ENCODE peak calls at places on chromosomes 13 and 19, in six cellular contexts. One of them, this sample, is unnamed. For H3K4me1 and H3K9me3, the result is how much of the 10 kb centered on the place peaks cover.

GRCh38 chr13:52419080-52419479 is 13.1 kb upstream of the THSD1 start:
- DNase-seq in Peyer's patch: no peak
- DNase-seq in upper lobe of right lung: no peak
- DNase-seq in CD8-positive, alpha-beta memory T cell: no peak
- DNase-seq in tibial nerve: no peak
- DNase-seq in mesenchymal stem cell: no peak
- DNase-seq in this sample: no peak

GRCh38 chr19:32570081-32570785 is 10.8 kb upstream of the PDCD5 start:
- DNase-seq in CD8-positive, alpha-beta memory T cell: peak
- DNase-seq in tibial nerve: no peak
- DNase-seq in Peyer's patch: peak
- DNase-seq in mesenchymal stem cell: peak
- DNase-seq in upper lobe of right lung: no peak
- DNase-seq in this sample: no peak

GRCh38 chr19:50465986-50466771 is 10.1 kb upstream of the EMC10 start:
- DNase-seq in tibial nerve: no peak
- DNase-seq in mesenchymal stem cell: peak
- DNase-seq in upper lobe of right lung: peak
- DNase-seq in CD8-positive, alpha-beta memory T cell: no peak
- DNase-seq in Peyer's patch: peak
- DNase-seq in this sample: no peak

GRCh38 chr13:46751811-46752635 is 44.9 kb downstream of the ESD start:
- DNase-seq in CD8-positive, alpha-beta memory T cell: peak
- DNase-seq in tibial nerve: no peak
- DNase-seq in Peyer's patch: peak
- DNase-seq in mesenchymal stem cell: no peak
- DNase-seq in upper lobe of right lung: no peak
- DNase-seq in this sample: no peak

GRCh38 chr19:22502766-22503165 is 80.6 kb upstream of the ZNF98 start:
- DNase-seq in tibial nerve: no peak
- DNase-seq in CD8-positive, alpha-beta memory T cell: no peak
- DNase-seq in upper lobe of right lung: peak
- DNase-seq in Peyer's patch: no peak
- DNase-seq in mesenchymal stem cell: no peak
- DNase-seq in this sample: no peak

GRCh38 chr13:93875527-93875926 is 604.0 kb downstream of the DCT start:
- DNase-seq in Peyer's patch: no peak
- DNase-seq in tibial nerve: no peak
- DNase-seq in CD8-positive, alpha-beta memory T cell: no peak
- DNase-seq in mesenchymal stem cell: no peak
- DNase-seq in upper lobe of right lung: no peak
- DNase-seq in this sample: no peak

GRCh38 chr19:18932216-18932841 is 8.7 kb downstream of the HOMER3 start:
- DNase-seq in tibial nerve: peak
- DNase-seq in upper lobe of right lung: peak
- DNase-seq in Peyer's patch: peak
- DNase-seq in CD8-positive, alpha-beta memory T cell: peak
- DNase-seq in mesenchymal stem cell: peak
- DNase-seq in this sample: peak

GRCh38 chr19:1554968-1555801 is 12.9 kb downstream of the MEX3D start:
- DNase-seq in tibial nerve: no peak
- DNase-seq in upper lobe of right lung: no peak
- DNase-seq in Peyer's patch: no peak
- DNase-seq in CD8-positive, alpha-beta memory T cell: no peak
- DNase-seq in mesenchymal stem cell: no peak
- DNase-seq in this sample: no peak

GRCh38 chr19:15423130-15423529 is 4.3 kb upstream of the AKAP8L start:
- DNase-seq in mesenchymal stem cell: no peak
- DNase-seq in Peyer's patch: no peak
- DNase-seq in upper lobe of right lung: no peak
- DNase-seq in CD8-positive, alpha-beta memory T cell: no peak
- DNase-seq in tibial nerve: no peak
- DNase-seq in this sample: no peak

GRCh38 chr19:36771275-36772231 is 1.1 kb downstream of the ZNF850 start:
- DNase-seq in CD8-positive, alpha-beta memory T cell: no peak
- DNase-seq in upper lobe of right lung: no peak
- DNase-seq in tibial nerve: no peak
- DNase-seq in Peyer's patch: peak
- DNase-seq in mesenchymal stem cell: peak
- DNase-seq in this sample: no peak

GRCh38 chr13:91668844-91669495 is 270.5 kb downstream of the GPC5 start:
- DNase-seq in mesenchymal stem cell: no peak
- DNase-seq in tibial nerve: no peak
- DNase-seq in upper lobe of right lung: no peak
- DNase-seq in CD8-positive, alpha-beta memory T cell: no peak
- DNase-seq in Peyer's patch: no peak
- DNase-seq in this sample: no peak

GRCh38 chr13:43401364-43401763 is 378.0 kb downstream of the DNAJC15 start:
- DNase-seq in CD8-positive, alpha-beta memory T cell: no peak
- DNase-seq in upper lobe of right lung: no peak
- DNase-seq in mesenchymal stem cell: no peak
- DNase-seq in Peyer's patch: no peak
- DNase-seq in tibial nerve: no peak
- DNase-seq in this sample: no peak

GRCh38 chr13:113769881-113770280 is 10.9 kb downstream of the TMEM255B start:
- DNase-seq in tibial nerve: no peak
- DNase-seq in Peyer's patch: peak
- DNase-seq in CD8-positive, alpha-beta memory T cell: no peak
- DNase-seq in upper lobe of right lung: peak
- DNase-seq in mesenchymal stem cell: no peak
- DNase-seq in this sample: no peak

GRCh38 chr19:14497347-14497921 is 1.5 kb upstream of the GIPC1 start:
- DNase-seq in tibial nerve: no peak
- DNase-seq in CD8-positive, alpha-beta memory T cell: no peak
- DNase-seq in Peyer's patch: no peak
- DNase-seq in mesenchymal stem cell: no peak
- DNase-seq in upper lobe of right lung: peak
- DNase-seq in this sample: no peak

GRCh38 chr13:111852701-111853100 is 214.2 kb upstream of the SOX1 start:
- DNase-seq in tibial nerve: no peak
- DNase-seq in CD8-positive, alpha-beta memory T cell: no peak
- DNase-seq in Peyer's patch: no peak
- DNase-seq in upper lobe of right lung: no peak
- DNase-seq in mesenchymal stem cell: no peak
- DNase-seq in this sample: no peak

GRCh38 chr13:64723735-64724134 is 2506.4 kb downstream of the PCDH9 start:
- DNase-seq in upper lobe of right lung: no peak
- DNase-seq in CD8-positive, alpha-beta memory T cell: no peak
- DNase-seq in mesenchymal stem cell: peak
- DNase-seq in Peyer's patch: no peak
- DNase-seq in tibial nerve: no peak
- DNase-seq in this sample: no peak

GRCh38 chr13:108345016-108345415 is 75.5 kb downstream of the TNFSF13B start:
- DNase-seq in Peyer's patch: no peak
- DNase-seq in CD8-positive, alpha-beta memory T cell: no peak
- DNase-seq in mesenchymal stem cell: no peak
- DNase-seq in tibial nerve: no peak
- DNase-seq in upper lobe of right lung: no peak
- DNase-seq in this sample: no peak

GRCh38 chr13:99174533-99175100 is 26.0 kb upstream of the UBAC2 start:
- DNase-seq in mesenchymal stem cell: no peak
- DNase-seq in upper lobe of right lung: no peak
- DNase-seq in tibial nerve: no peak
- DNase-seq in CD8-positive, alpha-beta memory T cell: no peak
- DNase-seq in Peyer's patch: no peak
- DNase-seq in this sample: no peak

DNA sequence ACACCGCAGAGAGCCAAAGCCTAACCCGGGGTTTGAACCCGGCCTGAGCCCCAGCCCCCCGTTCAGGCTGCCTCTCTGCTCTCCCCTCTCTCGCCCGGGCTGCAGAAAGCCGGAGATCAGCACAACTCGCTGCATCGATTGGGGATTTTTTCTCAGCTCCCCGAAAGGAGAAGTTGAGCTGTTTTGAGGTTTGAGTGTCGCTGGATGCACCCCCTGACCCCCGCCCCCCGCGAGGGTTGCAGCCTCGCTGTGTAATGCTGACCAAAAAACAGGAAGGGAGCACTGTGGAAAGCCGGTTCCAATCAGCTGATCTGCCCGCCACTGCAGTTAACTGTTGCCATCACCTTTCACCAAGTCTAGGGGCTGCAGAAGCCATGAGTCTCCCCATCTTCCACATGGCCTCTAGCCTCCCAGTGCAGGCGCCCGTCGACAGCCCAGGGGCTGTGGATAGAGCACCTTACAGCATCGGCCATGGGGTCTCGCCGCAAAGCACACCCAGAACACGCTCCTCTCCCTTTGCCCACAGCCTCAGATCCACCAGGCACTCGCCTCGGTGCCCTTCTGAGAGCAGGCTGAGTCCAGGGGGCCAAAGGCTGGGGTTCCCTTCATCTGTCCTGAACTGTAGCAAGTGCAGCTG is 34.5 kb downstream of the MYO9B start:
- DNase-seq in mesenchymal stem cell: no peak
- DNase-seq in Peyer's patch: peak
- DNase-seq in upper lobe of right lung: peak
- DNase-seq in CD8-positive, alpha-beta memory T cell: no peak
- DNase-seq in tibial nerve: peak
- DNase-seq in this sample: no peak
- H3K27ac ChIP-seq in mesenchymal stem cell: no peak
- H3K27ac ChIP-seq in Peyer's patch: peak
- H3K27ac ChIP-seq in upper lobe of right lung: peak
- H3K27ac ChIP-seq in CD8-positive, alpha-beta memory T cell: no peak
- H3K27ac ChIP-seq in tibial nerve: peak
- H3K27ac ChIP-seq in this sample: peak

DNA sequence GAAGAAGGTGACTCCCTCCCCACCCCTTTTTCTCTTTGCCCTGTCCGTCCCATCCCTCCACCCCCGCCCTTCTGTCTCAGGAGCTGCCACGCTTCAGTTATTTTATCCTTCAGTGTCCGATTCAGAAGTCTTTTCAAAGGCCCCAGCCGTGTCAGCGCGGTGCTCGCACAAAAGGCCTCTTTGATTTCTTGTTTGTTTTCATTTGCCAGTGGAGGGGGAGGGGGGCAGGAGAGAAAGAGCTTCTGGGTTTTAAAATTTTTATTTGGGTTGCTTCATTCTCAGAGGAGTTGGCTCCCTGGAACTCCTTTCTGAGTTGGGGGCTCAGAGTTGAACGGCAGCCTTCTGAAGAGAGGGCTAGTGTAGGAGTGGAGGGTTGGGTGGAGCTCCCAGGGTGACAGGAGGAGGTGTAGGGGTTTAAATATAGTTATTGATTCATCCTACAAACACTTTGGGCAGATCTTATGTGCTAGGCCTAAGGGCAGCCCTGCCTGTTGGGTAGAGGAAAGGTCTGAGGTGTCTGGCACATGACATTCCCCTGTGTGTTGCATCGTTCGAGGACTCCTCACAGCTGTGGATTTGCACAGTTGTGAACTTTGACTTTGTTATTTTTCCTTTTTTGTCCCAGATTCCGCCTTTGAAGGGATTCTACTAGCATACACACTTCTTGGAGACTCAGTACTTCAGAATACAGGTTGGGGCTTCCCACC is 36.8 kb downstream of the NFIX start:
- DNase-seq in CD8-positive, alpha-beta memory T cell: no peak
- DNase-seq in mesenchymal stem cell: no peak
- DNase-seq in upper lobe of right lung: no peak
- DNase-seq in tibial nerve: no peak
- DNase-seq in Peyer's patch: no peak
- DNase-seq in this sample: no peak
- H3K4me1 ChIP-seq in CD8-positive, alpha-beta memory T cell: under half
- H3K4me1 ChIP-seq in mesenchymal stem cell: under half
- H3K4me1 ChIP-seq in upper lobe of right lung: half or more
- H3K4me1 ChIP-seq in tibial nerve: half or more
- H3K4me1 ChIP-seq in Peyer's patch: under half
- H3K4me1 ChIP-seq in this sample: half or more

DNA sequence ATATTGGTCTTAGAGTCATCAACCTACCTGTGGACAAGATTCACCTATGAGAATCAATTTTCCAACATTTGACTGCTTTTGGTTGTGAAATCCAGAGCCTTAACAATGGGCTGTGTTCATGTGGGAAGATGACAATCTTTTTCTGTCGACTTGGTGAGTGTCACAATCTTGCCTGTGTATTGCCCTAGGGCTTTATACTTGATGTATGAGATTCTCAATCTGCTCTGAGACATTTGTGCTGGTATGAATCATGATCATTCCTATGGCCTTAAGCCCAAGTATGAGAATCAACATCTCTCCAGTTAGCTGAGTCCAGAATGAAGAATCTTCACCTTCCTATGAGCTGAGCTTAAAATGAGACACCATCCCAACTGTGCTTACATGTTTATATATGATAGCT is 68.7 kb downstream of the ZNF726 start:
- DNase-seq in upper lobe of right lung: no peak
- DNase-seq in Peyer's patch: no peak
- DNase-seq in CD8-positive, alpha-beta memory T cell: no peak
- DNase-seq in mesenchymal stem cell: no peak
- DNase-seq in tibial nerve: no peak
- DNase-seq in this sample: no peak
- H3K9me3 ChIP-seq in upper lobe of right lung: under half
- H3K9me3 ChIP-seq in Peyer's patch: under half
- H3K9me3 ChIP-seq in CD8-positive, alpha-beta memory T cell: under half
- H3K9me3 ChIP-seq in mesenchymal stem cell: under half
- H3K9me3 ChIP-seq in tibial nerve: under half
- H3K9me3 ChIP-seq in this sample: under half

GRCh38 chr13:75715598-75716523 is 79.7 kb downstream of the LMO7 start:
- DNase-seq in CD8-positive, alpha-beta memory T cell: no peak
- DNase-seq in upper lobe of right lung: no peak
- DNase-seq in Peyer's patch: no peak
- DNase-seq in tibial nerve: no peak
- DNase-seq in mesenchymal stem cell: peak
- DNase-seq in this sample: no peak
- H3K27ac ChIP-seq in CD8-positive, alpha-beta memory T cell: no peak
- H3K27ac ChIP-seq in upper lobe of right lung: no peak
- H3K27ac ChIP-seq in Peyer's patch: peak
- H3K27ac ChIP-seq in tibial nerve: no peak
- H3K27ac ChIP-seq in mesenchymal stem cell: no peak
- H3K27ac ChIP-seq in this sample: no peak

GRCh38 chr13:79943633-79944032 is 397.3 kb downstream of the SPRY2 start:
- DNase-seq in CD8-positive, alpha-beta memory T cell: no peak
- DNase-seq in tibial nerve: no peak
- DNase-seq in Peyer's patch: no peak
- DNase-seq in upper lobe of right lung: no peak
- DNase-seq in mesenchymal stem cell: no peak
- DNase-seq in this sample: no peak

GRCh38 chr13:79936368-79937136 is 404.4 kb downstream of the SPRY2 start:
- DNase-seq in Peyer's patch: no peak
- DNase-seq in tibial nerve: no peak
- DNase-seq in upper lobe of right lung: no peak
- DNase-seq in mesenchymal stem cell: peak
- DNase-seq in CD8-positive, alpha-beta memory T cell: no peak
- DNase-seq in this sample: peak

GRCh38 chr13:79946556-79946955 is 394.4 kb downstream of the SPRY2 start:
- DNase-seq in tibial nerve: no peak
- DNase-seq in CD8-positive, alpha-beta memory T cell: no peak
- DNase-seq in upper lobe of right lung: no peak
- DNase-seq in mesenchymal stem cell: no peak
- DNase-seq in Peyer's patch: no peak
- DNase-seq in this sample: no peak

GRCh38 chr13:79937311-79938243 is 403.3 kb downstream of the SPRY2 start:
- DNase-seq in CD8-positive, alpha-beta memory T cell: no peak
- DNase-seq in upper lobe of right lung: no peak
- DNase-seq in tibial nerve: no peak
- DNase-seq in Peyer's patch: no peak
- DNase-seq in mesenchymal stem cell: no peak
- DNase-seq in this sample: no peak

GRCh38 chr13:79941752-79942151 is 399.2 kb downstream of the SPRY2 start:
- DNase-seq in CD8-positive, alpha-beta memory T cell: no peak
- DNase-seq in tibial nerve: no peak
- DNase-seq in upper lobe of right lung: no peak
- DNase-seq in mesenchymal stem cell: no peak
- DNase-seq in Peyer's patch: no peak
- DNase-seq in this sample: no peak
- H3K4me1 ChIP-seq in CD8-positive, alpha-beta memory T cell: under half
- H3K4me1 ChIP-seq in tibial nerve: under half
- H3K4me1 ChIP-seq in upper lobe of right lung: under half
- H3K4me1 ChIP-seq in mesenchymal stem cell: under half
- H3K4me1 ChIP-seq in Peyer's patch: under half
- H3K4me1 ChIP-seq in this sample: under half

This sample was measured in ascending aorta.